ENCODE peak calls at places on chromosomes 1 and 21, in six cellular contexts. D is A549, A is fibroblast of mammary gland, X is K562, S is cardiac muscle cell, Y is fibroblast of the aortic adventitia. F is an unnamed sample.

GRCh38 chr1:18411321-18411720 is 69.4 kb upstream of the KLHDC7A start:
- DNase-seq in S (no peak), Y (no peak), X (no peak), D (no peak), A (no peak), F (no peak)

GRCh38 chr1:34970829-34971228 is 14.3 kb downstream of the TMEM35B start:
- DNase-seq in D (no peak), A (no peak), Y (no peak), X (peak), S (no peak), F (no peak)

GRCh38 chr1:94130851-94131595 is 10.1 kb upstream of the ABCA4 start:
- DNase-seq in Y (no peak), A (peak), D (no peak), X (no peak), S (peak), F (no peak)

GRCh38 chr1:224188286-224188685 is 5.2 kb downstream of the DEGS1 start:
- DNase-seq in X (no peak), A (no peak), Y (no peak), D (no peak), S (no peak), F (no peak)

GRCh38 chr21:29406385-29406784 is 107.7 kb downstream of the BACH1 start:
- DNase-seq in A (no peak), S (peak), Y (peak), X (peak), D (no peak), F (no peak)

GRCh38 chr1:65067491-65068201 is 80.4 kb upstream of the AK4 start:
- DNase-seq in A (peak), Y (peak), S (peak), D (peak), X (peak), F (peak)

GRCh38 chr1:30172757-30173156 is 550.6 kb downstream of the MATN1 start:
- DNase-seq in D (no peak), A (no peak), X (no peak), Y (no peak), S (no peak), F (no peak)

GRCh38 chr21:44867999-44868700 is 5.3 kb downstream of the PTTG1IP start:
- DNase-seq in D (no peak), S (no peak), A (no peak), Y (no peak), X (no peak), F (no peak)

GRCh38 chr1:156623946-156624813 is 5.0 kb downstream of the HAPLN2 start:
- DNase-seq in S (peak), Y (peak), X (peak), A (peak), D (peak), F (peak)

GRCh38 chr1:37478451-37478871 is 4.1 kb downstream of the ZC3H12A start:
- DNase-seq in D (peak), S (peak), A (peak), Y (peak), X (peak), F (no peak)

GRCh38 chr1:70966018-70966638 is 81.5 kb downstream of the PTGER3 start:
- DNase-seq in S (peak), Y (peak), A (peak), X (peak), D (peak), F (no peak)

DNA sequence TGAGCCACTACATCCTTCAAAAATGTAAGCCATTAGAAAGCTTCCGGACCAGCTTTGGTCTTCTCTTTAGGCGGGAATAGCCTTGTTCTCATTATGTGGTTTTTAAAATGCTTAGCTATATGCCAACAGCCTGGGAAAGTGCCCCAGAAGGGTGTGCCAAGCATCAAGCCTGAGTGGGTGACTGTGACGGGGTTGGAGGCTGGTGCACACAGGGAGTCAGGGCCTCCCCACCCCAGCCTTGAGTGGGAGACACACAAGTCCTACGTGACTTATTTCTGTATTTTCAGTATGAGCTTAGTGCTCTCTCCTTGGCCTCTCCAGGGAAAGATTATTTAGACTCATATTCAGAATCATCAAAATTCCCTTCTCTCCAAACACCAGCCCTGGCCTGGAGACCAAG is 9.8 kb downstream of the UBASH3A start:
- DNase-seq in Y (no peak), D (no peak), S (no peak), X (no peak), A (no peak), F (no peak)
- H3K4me3 ChIP-seq in Y (no peak), D (no peak), S (no peak), X (no peak), A (no peak), F (no peak)

GRCh38 chr1:203076031-203076511 is 9.7 kb downstream of the MYOG start:
- DNase-seq in X (peak), D (no peak), S (no peak), Y (no peak), A (no peak), F (no peak)

GRCh38 chr1:203077367-203077766 is 8.4 kb downstream of the MYOG start:
- DNase-seq in A (no peak), X (no peak), D (no peak), Y (no peak), S (no peak), F (no peak)

GRCh38 chr1:203074610-203075009 is 11.2 kb downstream of the MYOG start:
- DNase-seq in S (no peak), Y (no peak), A (no peak), D (no peak), X (no peak), F (no peak)

GRCh38 chr1:203077956-203078355 is 7.9 kb downstream of the MYOG start:
- DNase-seq in X (no peak), D (no peak), A (no peak), Y (no peak), S (no peak), F (no peak)

DNA sequence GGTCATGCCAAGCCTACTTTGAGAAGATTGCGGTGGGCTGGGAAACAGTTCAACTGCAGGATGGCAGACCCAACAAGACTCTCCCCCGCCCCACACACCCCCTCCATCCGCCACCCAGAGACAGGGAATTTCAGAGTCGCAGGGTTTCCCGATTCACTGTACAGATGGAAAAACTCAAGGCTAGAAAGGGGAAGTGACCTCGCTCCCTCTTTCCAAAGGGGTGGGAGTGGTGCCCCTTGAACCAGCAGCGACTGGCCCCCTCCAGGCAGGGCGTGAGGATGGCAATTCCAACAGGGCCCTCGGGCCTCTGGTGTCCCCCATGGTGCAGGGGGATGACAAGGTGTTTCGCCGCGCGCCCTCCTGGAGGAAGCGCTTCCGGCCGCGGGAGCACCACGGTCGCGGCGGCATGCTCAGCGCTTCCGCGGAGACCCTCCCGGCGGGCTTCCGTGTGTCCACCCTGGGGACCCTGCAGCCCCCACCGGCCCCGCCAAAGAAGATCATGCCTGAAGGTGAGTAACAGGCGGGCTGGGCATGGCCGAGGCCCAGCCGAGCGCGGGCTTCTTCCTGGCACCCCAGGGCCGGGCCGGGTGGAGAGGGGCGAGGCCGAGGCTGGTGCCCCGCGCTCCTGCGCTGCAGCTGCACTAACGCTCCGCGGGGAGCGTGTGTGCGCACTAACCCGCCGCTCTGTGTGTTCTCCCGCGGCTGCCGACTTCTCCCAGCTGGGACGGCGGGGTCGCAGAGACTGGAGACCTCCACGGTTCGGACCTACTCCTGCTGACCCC is 10.4 kb downstream of the MYOG start:
- DNase-seq in Y (no peak), A (no peak), X (no peak), S (no peak), D (no peak), F (no peak)
- H3K4me3 ChIP-seq in Y (no peak), A (no peak), X (no peak), S (no peak), D (no peak), F (no peak)

DNA sequence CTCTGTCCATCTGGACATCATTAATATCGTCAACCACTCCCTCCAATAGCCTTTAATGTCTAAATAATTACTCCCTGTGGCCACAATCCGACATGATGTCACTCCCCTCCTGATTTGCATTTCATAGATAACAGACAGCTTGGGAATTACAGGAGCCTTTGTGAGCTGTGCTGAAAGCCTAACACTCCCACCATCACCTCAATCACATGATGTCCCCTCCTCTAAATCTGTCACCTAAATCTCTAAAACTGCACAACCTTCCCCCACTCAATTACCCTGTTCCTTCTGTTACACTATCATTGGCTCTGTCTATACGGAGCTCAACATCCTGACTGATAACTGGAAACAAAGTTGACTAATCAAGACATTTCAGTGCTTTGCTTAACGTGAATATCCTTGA is 14.3 kb downstream of the NHLH2 start:
- DNase-seq in X (no peak), S (no peak), Y (no peak), D (no peak), A (no peak), F (no peak)
- H3K4me3 ChIP-seq in X (no peak), S (no peak), Y (no peak), D (no peak), A (no peak), F (no peak)

GRCh38 chr1:162631546-162632233 is 574 bp upstream of the DDR2 start:
- DNase-seq in Y (peak), S (peak), D (no peak), A (peak), X (peak), F (peak)
- H3K4me3 ChIP-seq in Y (peak), S (peak), D (no peak), A (peak), X (no peak), F (peak)